ENCODE peak calls at places on chromosomes 1 and 21, in six cellular contexts. One of them, this sample, is unnamed.

GRCh38 chr1:184242507-184242943 is 144.3 kb upstream of the C1orf21 start:
- DNase-seq in fibroblast of lung: peak
- DNase-seq in tibial artery: no peak
- DNase-seq in fibroblast of villous mesenchyme: peak
- DNase-seq in body of pancreas: peak
- DNase-seq in aorta: no peak
- DNase-seq in this sample: no peak

GRCh38 chr1:216183427-216183826 is 239.8 kb downstream of the USH2A start:
- DNase-seq in fibroblast of lung: peak
- DNase-seq in tibial artery: no peak
- DNase-seq in fibroblast of villous mesenchyme: no peak
- DNase-seq in body of pancreas: no peak
- DNase-seq in aorta: no peak
- DNase-seq in this sample: no peak

GRCh38 chr1:47755368-47755990 is 241.7 kb downstream of the TRABD2B start:
- DNase-seq in fibroblast of lung: no peak
- DNase-seq in tibial artery: no peak
- DNase-seq in fibroblast of villous mesenchyme: no peak
- DNase-seq in body of pancreas: peak
- DNase-seq in aorta: no peak
- DNase-seq in this sample: no peak

GRCh38 chr1:192382758-192383157 is 66.0 kb downstream of the RGS21 start:
- DNase-seq in fibroblast of lung: no peak
- DNase-seq in tibial artery: no peak
- DNase-seq in fibroblast of villous mesenchyme: no peak
- DNase-seq in body of pancreas: no peak
- DNase-seq in aorta: no peak
- DNase-seq in this sample: no peak

GRCh38 chr21:33071878-33072306 is 2.0 kb downstream of the OLIG1 start:
- DNase-seq in fibroblast of lung: peak
- DNase-seq in tibial artery: no peak
- DNase-seq in fibroblast of villous mesenchyme: peak
- DNase-seq in body of pancreas: no peak
- DNase-seq in aorta: no peak
- DNase-seq in this sample: no peak

GRCh38 chr1:206557636-206558473 is 50.5 kb downstream of the RASSF5 start:
- DNase-seq in fibroblast of lung: no peak
- DNase-seq in tibial artery: no peak
- DNase-seq in fibroblast of villous mesenchyme: no peak
- DNase-seq in body of pancreas: peak
- DNase-seq in aorta: no peak
- DNase-seq in this sample: no peak

GRCh38 chr1:36787312-36787711 is 247.0 kb downstream of the GRIK3 start:
- DNase-seq in fibroblast of lung: no peak
- DNase-seq in tibial artery: no peak
- DNase-seq in fibroblast of villous mesenchyme: no peak
- DNase-seq in body of pancreas: no peak
- DNase-seq in aorta: no peak
- DNase-seq in this sample: no peak

GRCh38 chr1:2607681-2608041 is 21.1 kb downstream of the PRXL2B start:
- DNase-seq in fibroblast of lung: no peak
- DNase-seq in tibial artery: no peak
- DNase-seq in fibroblast of villous mesenchyme: no peak
- DNase-seq in body of pancreas: no peak
- DNase-seq in aorta: peak
- DNase-seq in this sample: no peak

GRCh38 chr1:998051-998821 is 1.7 kb downstream of the HES4 start:
- DNase-seq in fibroblast of lung: no peak
- DNase-seq in tibial artery: peak
- DNase-seq in fibroblast of villous mesenchyme: no peak
- DNase-seq in body of pancreas: no peak
- DNase-seq in aorta: no peak
- DNase-seq in this sample: no peak

GRCh38 chr21:36261459-36261858 is 58.5 kb upstream of the MORC3 start:
- DNase-seq in fibroblast of lung: peak
- DNase-seq in tibial artery: no peak
- DNase-seq in fibroblast of villous mesenchyme: no peak
- DNase-seq in body of pancreas: no peak
- DNase-seq in aorta: no peak
- DNase-seq in this sample: no peak

GRCh38 chr1:238409947-238410346 is 519.2 kb upstream of the ZP4 start:
- DNase-seq in fibroblast of lung: peak
- DNase-seq in tibial artery: no peak
- DNase-seq in fibroblast of villous mesenchyme: peak
- DNase-seq in body of pancreas: no peak
- DNase-seq in aorta: no peak
- DNase-seq in this sample: no peak

GRCh38 chr1:50605186-50605875 is 182.1 kb upstream of the DMRTA2 start:
- DNase-seq in fibroblast of lung: peak
- DNase-seq in tibial artery: no peak
- DNase-seq in fibroblast of villous mesenchyme: peak
- DNase-seq in body of pancreas: peak
- DNase-seq in aorta: no peak
- DNase-seq in this sample: no peak

GRCh38 chr1:84851839-84852238 is 41.2 kb downstream of the LPAR3 start:
- DNase-seq in fibroblast of lung: peak
- DNase-seq in tibial artery: no peak
- DNase-seq in fibroblast of villous mesenchyme: peak
- DNase-seq in body of pancreas: no peak
- DNase-seq in aorta: no peak
- DNase-seq in this sample: peak

GRCh38 chr1:206559661-206559995 is 52.3 kb downstream of the RASSF5 start:
- DNase-seq in fibroblast of lung: no peak
- DNase-seq in tibial artery: no peak
- DNase-seq in fibroblast of villous mesenchyme: no peak
- DNase-seq in body of pancreas: no peak
- DNase-seq in aorta: no peak
- DNase-seq in this sample: no peak

GRCh38 chr1:52420713-52421112 is 16.3 kb downstream of the PRPF38A start:
- DNase-seq in fibroblast of lung: no peak
- DNase-seq in tibial artery: no peak
- DNase-seq in fibroblast of villous mesenchyme: no peak
- DNase-seq in body of pancreas: no peak
- DNase-seq in aorta: no peak
- DNase-seq in this sample: no peak

GRCh38 chr1:108503062-108503740 is 53.1 kb downstream of the NBPF6 start:
- DNase-seq in fibroblast of lung: peak
- DNase-seq in tibial artery: no peak
- DNase-seq in fibroblast of villous mesenchyme: peak
- DNase-seq in body of pancreas: peak
- DNase-seq in aorta: no peak
- DNase-seq in this sample: no peak

GRCh38 chr1:71053758-71054157 is 6.1 kb upstream of the PTGER3 start:
- DNase-seq in fibroblast of lung: no peak
- DNase-seq in tibial artery: no peak
- DNase-seq in fibroblast of villous mesenchyme: no peak
- DNase-seq in body of pancreas: no peak
- DNase-seq in aorta: no peak
- DNase-seq in this sample: no peak

GRCh38 chr1:91537281-91538069 is 36.8 kb downstream of the CDC7 start:
- DNase-seq in fibroblast of lung: peak
- DNase-seq in tibial artery: no peak
- DNase-seq in fibroblast of villous mesenchyme: peak
- DNase-seq in body of pancreas: no peak
- DNase-seq in aorta: no peak
- DNase-seq in this sample: no peak

GRCh38 chr1:55206210-55206609 is 9.0 kb downstream of the USP24 start:
- DNase-seq in fibroblast of lung: no peak
- DNase-seq in tibial artery: no peak
- DNase-seq in fibroblast of villous mesenchyme: no peak
- DNase-seq in body of pancreas: no peak
- DNase-seq in aorta: no peak
- DNase-seq in this sample: no peak

GRCh38 chr1:92030701-92031107 is 919 bp downstream of the EPHX4 start:
- DNase-seq in fibroblast of lung: peak
- DNase-seq in tibial artery: no peak
- DNase-seq in fibroblast of villous mesenchyme: peak
- DNase-seq in body of pancreas: no peak
- DNase-seq in aorta: no peak
- DNase-seq in this sample: no peak

GRCh38 chr1:21278898-21279819 is 11.1 kb downstream of the ECE1 start:
- DNase-seq in fibroblast of lung: peak
- DNase-seq in tibial artery: no peak
- DNase-seq in fibroblast of villous mesenchyme: peak
- DNase-seq in body of pancreas: no peak
- DNase-seq in aorta: peak
- DNase-seq in this sample: no peak
- H3K4me3 ChIP-seq in fibroblast of lung: no peak
- H3K4me3 ChIP-seq in tibial artery: peak
- H3K4me3 ChIP-seq in fibroblast of villous mesenchyme: no peak
- H3K4me3 ChIP-seq in body of pancreas: no peak
- H3K4me3 ChIP-seq in aorta: no peak
- H3K4me3 ChIP-seq in this sample: peak

DNA sequence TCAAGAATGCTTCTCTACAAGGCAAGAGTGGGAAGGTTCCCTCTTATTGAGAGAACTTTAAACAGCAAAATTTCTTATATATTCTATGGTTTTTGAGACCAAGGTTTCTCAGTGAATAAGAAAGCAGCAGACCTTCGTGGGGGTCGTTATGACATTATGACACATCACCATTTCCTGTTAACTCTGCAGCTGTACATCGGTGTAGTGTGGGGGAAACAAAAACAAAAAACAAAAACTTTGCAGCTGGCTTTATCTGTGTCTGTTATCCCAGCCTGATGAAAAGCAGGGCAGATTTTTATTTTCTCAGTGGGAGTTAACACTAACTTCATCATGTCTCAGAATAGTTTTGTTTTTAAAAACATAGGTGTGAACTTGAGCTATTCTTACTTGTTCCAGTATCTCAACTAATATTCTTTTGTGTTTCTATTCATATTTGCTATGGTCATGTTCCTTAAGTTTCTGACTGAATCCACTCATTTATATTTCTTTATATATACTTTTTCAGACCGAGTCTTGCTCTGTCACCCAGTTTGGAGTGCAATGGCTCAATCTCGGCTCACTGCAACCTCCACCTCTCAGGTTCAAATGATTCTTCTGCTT is 2.1 kb downstream of the SDE2 start:
- DNase-seq in fibroblast of lung: peak
- DNase-seq in tibial artery: no peak
- DNase-seq in fibroblast of villous mesenchyme: peak
- DNase-seq in body of pancreas: no peak
- DNase-seq in aorta: no peak
- DNase-seq in this sample: no peak
- H3K4me3 ChIP-seq in fibroblast of lung: no peak
- H3K4me3 ChIP-seq in tibial artery: no peak
- H3K4me3 ChIP-seq in fibroblast of villous mesenchyme: peak
- H3K4me3 ChIP-seq in body of pancreas: no peak
- H3K4me3 ChIP-seq in aorta: no peak
- H3K4me3 ChIP-seq in this sample: no peak

GRCh38 chr1:63773815-63774616 is at the start of gene ROR1:
- DNase-seq in fibroblast of lung: peak
- DNase-seq in tibial artery: peak
- DNase-seq in fibroblast of villous mesenchyme: peak
- DNase-seq in body of pancreas: peak
- DNase-seq in aorta: peak
- DNase-seq in this sample: peak

GRCh38 chr1:63772876-63773275 is 941 bp upstream of the ROR1 start:
- DNase-seq in fibroblast of lung: no peak
- DNase-seq in tibial artery: no peak
- DNase-seq in fibroblast of villous mesenchyme: no peak
- DNase-seq in body of pancreas: no peak
- DNase-seq in aorta: no peak
- DNase-seq in this sample: peak

GRCh38 chr1:63775418-63776127 is 1.8 kb downstream of the ROR1 start:
- DNase-seq in fibroblast of lung: no peak
- DNase-seq in tibial artery: no peak
- DNase-seq in fibroblast of villous mesenchyme: peak
- DNase-seq in body of pancreas: no peak
- DNase-seq in aorta: no peak
- DNase-seq in this sample: no peak

GRCh38 chr1:63773496-63773814 is 362 bp upstream of the ROR1 start:
- DNase-seq in fibroblast of lung: no peak
- DNase-seq in tibial artery: no peak
- DNase-seq in fibroblast of villous mesenchyme: no peak
- DNase-seq in body of pancreas: no peak
- DNase-seq in aorta: no peak
- DNase-seq in this sample: no peak

DNA sequence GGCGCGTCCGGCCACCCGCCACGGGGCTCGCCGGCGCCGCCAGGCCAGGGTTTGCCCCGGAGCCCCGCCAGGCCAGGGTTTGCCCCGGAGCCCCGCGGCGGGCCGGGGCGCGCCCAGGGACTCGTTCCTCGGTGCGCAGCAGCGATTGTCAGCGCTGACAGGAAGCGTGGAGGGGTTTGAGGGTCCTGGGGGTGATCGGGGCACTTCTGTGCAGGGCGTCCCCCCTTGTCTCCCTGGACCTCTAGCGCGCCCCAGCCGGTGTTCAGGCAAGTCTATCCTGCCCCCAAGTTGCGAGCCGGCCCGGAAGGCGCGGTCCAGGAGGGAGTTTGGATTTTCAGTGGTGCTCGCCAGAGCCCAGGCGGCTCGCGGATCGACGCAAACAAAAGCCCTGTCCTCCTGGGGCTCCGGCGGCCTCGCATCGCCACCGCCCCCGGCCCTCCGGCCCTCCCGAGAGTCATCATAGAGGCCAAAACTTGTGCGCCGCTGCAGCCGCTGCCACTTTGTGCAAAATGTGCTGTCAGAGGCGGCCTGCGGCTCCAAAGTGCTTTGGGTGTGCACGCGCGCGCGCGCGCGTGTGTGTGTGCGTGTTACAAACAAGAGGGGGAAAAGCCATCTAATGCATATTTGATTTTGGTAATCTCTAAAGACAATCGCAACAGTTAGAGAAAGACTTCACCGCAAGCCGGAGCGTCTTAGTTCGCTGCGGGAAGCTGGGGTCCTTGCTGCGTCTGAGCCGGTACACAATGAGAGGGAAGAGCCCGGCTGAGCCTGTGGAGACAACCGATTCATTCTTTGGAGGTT is 1.0 kb downstream of the ROR1 start:
- DNase-seq in fibroblast of lung: peak
- DNase-seq in tibial artery: peak
- DNase-seq in fibroblast of villous mesenchyme: peak
- DNase-seq in body of pancreas: peak
- DNase-seq in aorta: peak
- DNase-seq in this sample: peak
- H3K4me3 ChIP-seq in fibroblast of lung: peak
- H3K4me3 ChIP-seq in tibial artery: peak
- H3K4me3 ChIP-seq in fibroblast of villous mesenchyme: peak
- H3K4me3 ChIP-seq in body of pancreas: peak
- H3K4me3 ChIP-seq in aorta: peak
- H3K4me3 ChIP-seq in this sample: peak

GRCh38 chr1:224456637-224456953 is 22.0 kb upstream of the WDR26 start:
- DNase-seq in fibroblast of lung: no peak
- DNase-seq in tibial artery: no peak
- DNase-seq in fibroblast of villous mesenchyme: peak
- DNase-seq in body of pancreas: no peak
- DNase-seq in aorta: no peak
- DNase-seq in this sample: no peak

GRCh38 chr1:224458296-224458695 is 23.7 kb upstream of the WDR26 start:
- DNase-seq in fibroblast of lung: no peak
- DNase-seq in tibial artery: no peak
- DNase-seq in fibroblast of villous mesenchyme: no peak
- DNase-seq in body of pancreas: no peak
- DNase-seq in aorta: no peak
- DNase-seq in this sample: no peak

GRCh38 chr1:224457782-224458144 is 23.2 kb upstream of the WDR26 start:
- DNase-seq in fibroblast of lung: no peak
- DNase-seq in tibial artery: no peak
- DNase-seq in fibroblast of villous mesenchyme: no peak
- DNase-seq in body of pancreas: no peak
- DNase-seq in aorta: no peak
- DNase-seq in this sample: no peak

GRCh38 chr1:224450956-224451350 is 16.4 kb upstream of the WDR26 start:
- DNase-seq in fibroblast of lung: no peak
- DNase-seq in tibial artery: no peak
- DNase-seq in fibroblast of villous mesenchyme: no peak
- DNase-seq in body of pancreas: no peak
- DNase-seq in aorta: no peak
- DNase-seq in this sample: no peak

GRCh38 chr1:224454337-224455055 is 19.9 kb upstream of the WDR26 start:
- DNase-seq in fibroblast of lung: no peak
- DNase-seq in tibial artery: no peak
- DNase-seq in fibroblast of villous mesenchyme: no peak
- DNase-seq in body of pancreas: peak
- DNase-seq in aorta: no peak
- DNase-seq in this sample: no peak
- H3K4me3 ChIP-seq in fibroblast of lung: no peak
- H3K4me3 ChIP-seq in tibial artery: no peak
- H3K4me3 ChIP-seq in fibroblast of villous mesenchyme: no peak
- H3K4me3 ChIP-seq in body of pancreas: no peak
- H3K4me3 ChIP-seq in aorta: no peak
- H3K4me3 ChIP-seq in this sample: no peak